ENCODE peak calls at places on chromosome 1, in nine cellular contexts. S, G, A, M, J, I, R, V and U are unnamed samples. For H3K4me1, the result is how much of the 10 kb centered on the place peaks cover.

GRCh38 chr1:30060738-30061137 is 662.6 kb downstream of the MATN1 start:
- DNase-seq in A (no peak), J (no peak), V (no peak), G (no peak), M (no peak), I (no peak), R (no peak), S (no peak), U (no peak)

GRCh38 chr1:116298746-116299145 is 74.3 kb upstream of the ATP1A1 start:
- DNase-seq in V (no peak), J (no peak), R (no peak), G (no peak), M (no peak), A (no peak), I (no peak), S (no peak), U (peak)

GRCh38 chr1:93905734-93906133 is 3.5 kb downstream of the GCLM start:
- DNase-seq in I (no peak), R (no peak), A (peak), J (no peak), V (no peak), M (no peak), S (no peak), G (no peak), U (no peak)

GRCh38 chr1:175201061-175201508 is 8.5 kb upstream of the KIAA0040 start:
- DNase-seq in R (no peak), A (peak), G (no peak), J (no peak), I (no peak), V (no peak), M (peak), S (no peak), U (no peak)

GRCh38 chr1:5554784-5555183 is 437.4 kb downstream of the NPHP4 start:
- DNase-seq in G (no peak), M (no peak), A (no peak), V (no peak), S (no peak), I (no peak), J (no peak), R (no peak), U (no peak)

GRCh38 chr1:160163612-160164011 is 12.2 kb downstream of the ATP1A4 start:
- DNase-seq in G (no peak), A (no peak), S (no peak), J (no peak), I (no peak), R (no peak), M (no peak), V (peak), U (no peak)

GRCh38 chr1:154434346-154435075 is 29.4 kb downstream of the IL6R start:
- DNase-seq in I (peak), S (no peak), R (peak), J (no peak), A (no peak), M (no peak), G (peak), V (peak), U (peak)

GRCh38 chr1:173267453-173267945 is 60.4 kb upstream of the TNFSF4 start:
- DNase-seq in G (no peak), V (no peak), S (no peak), I (no peak), A (peak), M (no peak), R (no peak), J (no peak), U (no peak)

GRCh38 chr1:63199666-63200065 is 122.7 kb upstream of the FOXD3 start:
- DNase-seq in S (no peak), R (no peak), J (no peak), G (no peak), M (no peak), A (no peak), I (no peak), V (no peak), U (no peak)

GRCh38 chr1:215201301-215201700 is 118.8 kb downstream of the KCNK2 start:
- DNase-seq in J (no peak), A (no peak), R (no peak), V (no peak), S (no peak), M (no peak), I (no peak), G (no peak), U (no peak)

GRCh38 chr1:167312871-167313270 is 92.2 kb downstream of the POU2F1 start:
- DNase-seq in I (no peak), A (peak), M (no peak), G (no peak), J (no peak), V (no peak), S (no peak), R (no peak), U (no peak)

GRCh38 chr1:182394055-182394775 is 2.6 kb upstream of the GLUL start:
- DNase-seq in R (no peak), V (no peak), M (no peak), S (no peak), J (no peak), A (no peak), G (no peak), I (peak), U (no peak)

GRCh38 chr1:212738330-212738729 is 38.7 kb upstream of the BATF3 start:
- DNase-seq in V (no peak), M (no peak), R (no peak), A (peak), I (no peak), G (no peak), S (no peak), J (no peak), U (no peak)

GRCh38 chr1:230832466-230832865 is 35.9 kb downstream of the C1orf198 start:
- DNase-seq in G (no peak), V (no peak), M (no peak), S (no peak), R (no peak), A (no peak), I (no peak), J (no peak), U (no peak)

GRCh38 chr1:210236386-210236839 is 3.8 kb downstream of the SERTAD4 start:
- DNase-seq in I (no peak), M (no peak), J (no peak), G (no peak), V (no peak), S (no peak), R (no peak), A (peak), U (no peak)

GRCh38 chr1:61491497-61491896 is 233.4 kb downstream of the TM2D1 start:
- DNase-seq in J (no peak), S (no peak), I (no peak), M (no peak), R (no peak), V (no peak), A (peak), G (no peak), U (no peak)

GRCh38 chr1:175632667-175633066 is 110.7 kb downstream of the TNR start:
- DNase-seq in J (no peak), I (no peak), R (no peak), V (no peak), S (no peak), A (no peak), G (no peak), M (no peak), U (no peak)

GRCh38 chr1:236204043-236204442 is 61.7 kb downstream of the GPR137B start:
- DNase-seq in R (no peak), J (no peak), S (no peak), I (no peak), G (no peak), A (peak), V (no peak), M (no peak), U (no peak)

GRCh38 chr1:75174031-75174760 is 40.0 kb downstream of the LHX8 start:
- DNase-seq in R (no peak), I (no peak), G (no peak), V (no peak), J (no peak), S (no peak), A (no peak), M (no peak), U (no peak)

GRCh38 chr1:172845371-172845770 is 186.5 kb downstream of the FASLG start:
- DNase-seq in I (no peak), S (no peak), J (no peak), R (no peak), V (no peak), M (peak), A (peak), G (no peak), U (no peak)

GRCh38 chr1:201583663-201584062 is 44.7 kb downstream of the NAV1 start:
- DNase-seq in A (no peak), S (no peak), V (no peak), G (no peak), J (no peak), R (no peak), I (no peak), M (no peak), U (no peak)

GRCh38 chr1:218557731-218558130 is 212.6 kb downstream of the TGFB2 start:
- DNase-seq in G (no peak), J (no peak), M (peak), I (no peak), V (peak), R (peak), A (no peak), S (no peak), U (peak)

GRCh38 chr1:229674042-229674441 is 48.0 kb downstream of the URB2 start:
- DNase-seq in R (no peak), J (no peak), I (no peak), V (no peak), G (no peak), A (no peak), M (no peak), S (peak), U (no peak)

GRCh38 chr1:93150729-93151128 is 29.5 kb downstream of the TMED5 start:
- DNase-seq in I (no peak), V (no peak), M (no peak), J (no peak), S (no peak), G (no peak), A (no peak), R (no peak), U (no peak)

GRCh38 chr1:214549604-214550338 is 1.6 kb downstream of the PTPN14 start:
- DNase-seq in A (peak), J (no peak), V (no peak), R (no peak), G (no peak), M (peak), I (no peak), S (no peak), U (no peak)

GRCh38 chr1:7929637-7930036 is 11.0 kb downstream of the TNFRSF9 start:
- DNase-seq in J (no peak), R (no peak), A (no peak), G (no peak), S (no peak), M (no peak), I (no peak), V (no peak), U (no peak)

GRCh38 chr1:116393015-116393414 is 20.0 kb downstream of the ATP1A1 start:
- DNase-seq in J (no peak), I (no peak), M (no peak), S (no peak), R (no peak), A (no peak), V (no peak), G (no peak), U (no peak)

GRCh38 chr1:181010789-181011188 is 11.9 kb downstream of the STX6 start:
- DNase-seq in I (no peak), J (no peak), M (no peak), S (no peak), R (no peak), G (no peak), V (no peak), A (peak), U (peak)

GRCh38 chr1:209583408-209583807 is at the start of gene CAMK1G:
- DNase-seq in M (peak), G (no peak), V (peak), A (peak), S (no peak), R (no peak), I (no peak), J (no peak), U (peak)

GRCh38 chr1:149843302-149844041 is 55.9 kb upstream of the BOLA1 start:
- DNase-seq in V (no peak), J (no peak), S (no peak), I (no peak), A (no peak), R (no peak), G (no peak), M (peak), U (no peak)

GRCh38 chr1:119929643-119930310 is 33.5 kb upstream of the ADAM30 start:
- DNase-seq in R (no peak), A (peak), G (no peak), S (no peak), I (no peak), V (no peak), J (no peak), M (no peak), U (no peak)

GRCh38 chr1:7192453-7192852 is 407.2 kb downstream of the CAMTA1 start:
- DNase-seq in I (no peak), S (no peak), A (no peak), M (no peak), R (no peak), V (no peak), G (no peak), J (no peak), U (no peak)

GRCh38 chr1:64980745-64981601 is 14.6 kb upstream of the JAK1 start:
- DNase-seq in A (peak), I (no peak), J (no peak), R (no peak), S (no peak), M (no peak), G (no peak), V (no peak), U (no peak)

GRCh38 chr1:168362991-168363390 is 82.3 kb downstream of the TBX19 start:
- DNase-seq in J (no peak), G (no peak), R (no peak), S (no peak), A (no peak), V (no peak), M (no peak), I (no peak), U (no peak)

GRCh38 chr1:225777058-225777582 is 506 bp upstream of the SRP9 start:
- DNase-seq in M (no peak), I (no peak), A (no peak), J (no peak), R (no peak), G (no peak), S (no peak), V (no peak), U (no peak)
- H3K4me1 ChIP-seq in M (under half), I (half or more), A (under half), J (under half), R (under half), G (under half), S (under half), V (half or more), U (under half)

GRCh38 chr1:23930270-23930669 is 17.1 kb upstream of the CNR2 start:
- DNase-seq in R (no peak), S (peak), A (no peak), G (no peak), V (no peak), J (no peak), M (no peak), I (no peak), U (no peak)

GRCh38 chr1:23925279-23925678 is 12.1 kb upstream of the CNR2 start:
- DNase-seq in I (no peak), M (no peak), V (no peak), S (peak), R (no peak), G (no peak), J (no peak), A (no peak), U (no peak)

GRCh38 chr1:23928789-23929188 is 15.6 kb upstream of the CNR2 start:
- DNase-seq in R (no peak), J (no peak), G (no peak), S (peak), V (no peak), M (no peak), I (no peak), A (no peak), U (no peak)

GRCh38 chr1:23924601-23925000 is 11.4 kb upstream of the CNR2 start:
- DNase-seq in M (no peak), S (no peak), R (no peak), A (no peak), I (no peak), V (no peak), J (no peak), G (no peak), U (no peak)

GRCh38 chr1:23927097-23927496 is 13.9 kb upstream of the CNR2 start:
- DNase-seq in V (no peak), G (no peak), A (no peak), S (peak), M (no peak), R (no peak), I (no peak), J (peak), U (peak)
- H3K4me1 ChIP-seq in V (under half), G (under half), A (under half), S (under half), M (under half), R (under half), I (under half), J (under half), U (under half)

DNA sequence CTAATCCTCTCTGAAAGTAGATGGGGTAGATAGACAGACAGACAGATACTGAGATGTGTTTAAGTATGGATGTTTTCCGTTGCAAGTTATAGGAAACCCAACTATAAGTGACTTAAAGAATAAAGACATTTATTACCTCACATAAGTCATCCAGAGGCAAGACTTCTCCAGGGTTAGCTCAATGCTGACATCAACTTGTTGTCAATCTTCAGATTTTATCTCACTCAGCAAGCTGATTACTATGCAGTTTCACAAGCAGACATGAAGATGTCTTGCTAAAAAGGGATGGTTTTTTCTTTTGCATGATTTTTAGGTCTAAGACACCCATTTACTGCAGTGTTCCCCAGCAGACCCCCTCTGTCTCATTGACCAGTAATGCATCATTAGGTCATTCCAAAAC is 30.7 kb upstream of the ZNF362 start:
- DNase-seq in J (no peak), I (no peak), A (no peak), M (no peak), V (no peak), R (no peak), G (no peak), S (no peak), U (no peak)
- H3K4me1 ChIP-seq in J (under half), I (under half), A (under half), M (under half), V (under half), R (under half), G (under half), S (under half), U (under half)

GRCh38 chr1:99681583-99681982 is 35.7 kb downstream of the PALMD start:
- DNase-seq in R (peak), A (no peak), S (no peak), G (no peak), M (no peak), I (no peak), V (no peak), J (no peak), U (no peak)
- H3K4me1 ChIP-seq in R (under half), A (under half), S (under half), G (under half), M (under half), I (under half), V (under half), J (under half), U (under half)

GRCh38 chr1:50346621-50347020 is 76.6 kb downstream of the DMRTA2 start:
- DNase-seq in V (peak), R (no peak), S (no peak), G (no peak), M (no peak), I (no peak), A (no peak), J (no peak), U (no peak)
- H3K4me1 ChIP-seq in V (under half), R (under half), S (under half), G (under half), M (under half), I (under half), A (under half), J (under half), U (under half)

GRCh38 chr1:39214021-39214713 is 9.7 kb downstream of the MACF1 start:
- DNase-seq in I (no peak), A (no peak), M (peak), J (no peak), V (no peak), S (peak), G (no peak), R (peak), U (peak)
- H3K4me1 ChIP-seq in I (under half), A (under half), M (under half), J (under half), V (under half), S (under half), G (under half), R (under half), U (under half)

GRCh38 chr1:243732627-243733026 is 117.4 kb downstream of the AKT3 start:
- DNase-seq in V (no peak), M (no peak), R (no peak), G (no peak), J (no peak), I (no peak), A (no peak), S (no peak), U (no peak)

GRCh38 chr1:243734311-243734700 is 115.7 kb downstream of the AKT3 start:
- DNase-seq in G (no peak), J (no peak), V (no peak), S (no peak), R (no peak), I (no peak), A (peak), M (no peak), U (no peak)

GRCh38 chr1:243738020-243738419 is 112.0 kb downstream of the AKT3 start:
- DNase-seq in S (no peak), A (no peak), G (no peak), R (no peak), M (no peak), J (no peak), V (no peak), I (no peak), U (no peak)

GRCh38 chr1:243733670-243734310 is 116.3 kb downstream of the AKT3 start:
- DNase-seq in S (no peak), J (no peak), R (no peak), A (no peak), I (no peak), G (no peak), M (no peak), V (no peak), U (no peak)

DNA sequence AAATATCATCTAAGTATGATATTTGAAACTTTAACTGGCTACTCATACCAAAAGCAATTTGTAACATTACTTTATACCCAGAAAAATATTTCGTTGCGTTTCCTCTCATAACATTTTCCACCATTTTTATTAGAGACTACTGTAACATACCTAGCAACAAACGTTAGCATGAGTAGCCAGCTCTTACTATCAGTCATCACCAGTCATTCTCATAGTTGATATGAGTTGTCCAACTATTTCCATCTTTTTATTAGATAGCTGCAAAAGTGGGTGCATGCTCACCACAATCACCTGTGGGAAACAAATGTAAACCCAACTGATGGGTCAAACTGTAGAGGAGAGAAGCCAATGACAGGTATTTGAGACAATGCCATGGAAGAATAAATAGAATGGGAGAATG is 114.6 kb downstream of the AKT3 start:
- DNase-seq in I (no peak), J (no peak), A (no peak), S (no peak), R (no peak), M (no peak), V (no peak), G (no peak), U (no peak)
- H3K4me1 ChIP-seq in I (half or more), J (under half), A (under half), S (under half), R (under half), M (under half), V (under half), G (under half), U (under half)

GRCh38 chr1:23897083-23897482 is 16.1 kb downstream of the CNR2 start:
- DNase-seq in S (no peak), G (no peak), V (no peak), J (no peak), M (no peak), I (peak), A (no peak), R (no peak), U (no peak)

GRCh38 chr1:23896491-23896890 is 16.7 kb downstream of the CNR2 start:
- DNase-seq in V (no peak), M (no peak), S (no peak), R (no peak), J (no peak), G (no peak), I (no peak), A (no peak), U (no peak)

GRCh38 chr1:23899070-23899469 is 14.1 kb downstream of the CNR2 start:
- DNase-seq in A (no peak), J (no peak), G (no peak), V (no peak), S (no peak), M (no peak), R (no peak), I (no peak), U (no peak)

GRCh38 chr1:23895082-23895481 is 18.1 kb downstream of the CNR2 start:
- DNase-seq in A (no peak), V (no peak), R (no peak), M (no peak), S (no peak), G (no peak), J (no peak), I (no peak), U (no peak)

GRCh38 chr1:23895993-23896392 is 17.2 kb downstream of the CNR2 start:
- DNase-seq in I (no peak), A (no peak), V (no peak), J (no peak), G (no peak), R (no peak), S (no peak), M (no peak), U (no peak)
- H3K4me1 ChIP-seq in I (under half), A (under half), V (under half), J (under half), G (under half), R (under half), S (under half), M (under half), U (under half)